ENCODE peak calls at places on chromosomes 3 and 15, in nine cellular contexts. H, B, L, S, F, A, E, J and Q are unnamed samples.

GRCh38 chr15:95591886-95592285 is 738.6 kb upstream of the NR2F2 start:
- DNase-seq in A (no peak), E (no peak), L (no peak), J (no peak), H (no peak), S (no peak), B (no peak), F (no peak), Q (no peak)

GRCh38 chr3:76021376-76021775 is 236.0 kb upstream of the ZNF717 start:
- DNase-seq in H (no peak), E (no peak), J (peak), L (no peak), S (no peak), F (no peak), A (no peak), B (no peak), Q (no peak)

GRCh38 chr15:98776607-98777281 is 128.4 kb downstream of the IGF1R start:
- DNase-seq in A (no peak), F (peak), B (peak), L (no peak), S (no peak), E (no peak), H (peak), J (no peak), Q (no peak)

GRCh38 chr15:85792872-85793621 is 1.7 kb downstream of the KLHL25 start:
- DNase-seq in S (no peak), E (no peak), L (no peak), H (no peak), J (peak), B (no peak), F (no peak), A (no peak), Q (no peak)

GRCh38 chr15:90083954-90084607 is 18.2 kb downstream of the IDH2 start:
- DNase-seq in E (no peak), H (no peak), J (no peak), F (no peak), S (no peak), A (no peak), B (no peak), L (no peak), Q (no peak)

GRCh38 chr15:70602281-70602680 is 161.1 kb downstream of the UACA start:
- DNase-seq in S (no peak), L (no peak), E (no peak), F (no peak), H (no peak), B (no peak), J (no peak), A (no peak), Q (no peak)

GRCh38 chr3:29186131-29186599 is 94.7 kb upstream of the RBMS3 start:
- DNase-seq in L (peak), H (peak), A (no peak), F (no peak), B (no peak), E (no peak), J (peak), S (no peak), Q (no peak)

GRCh38 chr15:58962136-58962535 is 25.3 kb upstream of the RNF111 start:
- DNase-seq in J (no peak), H (no peak), E (no peak), B (no peak), F (no peak), A (no peak), L (no peak), S (no peak), Q (no peak)

GRCh38 chr3:86937306-86937791 is 53.6 kb downstream of the VGLL3 start:
- DNase-seq in S (no peak), E (no peak), B (no peak), H (peak), J (peak), A (no peak), F (no peak), L (peak), Q (no peak)

GRCh38 chr3:69791111-69791510 is 51.8 kb downstream of the MITF start:
- DNase-seq in B (no peak), S (no peak), L (peak), E (no peak), J (peak), H (peak), A (peak), F (no peak), Q (no peak)

GRCh38 chr3:95923496-95924210 is 890.7 kb upstream of the EPHA6 start:
- DNase-seq in J (peak), B (peak), L (peak), A (no peak), E (no peak), H (peak), S (no peak), F (no peak), Q (peak)

GRCh38 chr3:20055020-20055775 is 15.0 kb downstream of the KAT2B start:
- DNase-seq in B (no peak), L (no peak), J (no peak), H (no peak), A (no peak), F (no peak), S (no peak), E (no peak), Q (no peak)

GRCh38 chr3:24343084-24343783 is 151.4 kb downstream of the THRB start:
- DNase-seq in L (peak), A (no peak), F (no peak), H (peak), B (no peak), E (no peak), J (peak), S (no peak), Q (no peak)

GRCh38 chr15:38084289-38084688 is 149.8 kb downstream of the TMCO5A start:
- DNase-seq in A (no peak), E (no peak), J (peak), F (peak), S (no peak), H (peak), B (peak), L (peak), Q (no peak)

GRCh38 chr15:68299436-68299835 is 21.9 kb downstream of the FEM1B start:
- DNase-seq in L (no peak), A (no peak), H (no peak), S (no peak), B (no peak), J (no peak), E (no peak), F (no peak), Q (no peak)

GRCh38 chr15:63531586-63531985 is 27.2 kb downstream of the USP3 start:
- DNase-seq in F (no peak), J (no peak), A (no peak), E (peak), S (no peak), L (no peak), B (no peak), H (no peak), Q (no peak)

GRCh38 chr3:16770792-16771191 is 114.0 kb upstream of the PLCL2 start:
- DNase-seq in H (no peak), A (no peak), F (no peak), B (no peak), J (no peak), S (no peak), L (no peak), E (no peak), Q (no peak)

GRCh38 chr3:13411186-13411860 is 8.8 kb downstream of the NUP210 start:
- DNase-seq in J (no peak), F (no peak), A (no peak), E (no peak), H (no peak), S (no peak), B (no peak), L (no peak), Q (no peak)

GRCh38 chr3:535566-536416 is 339.2 kb downstream of the CHL1 start:
- DNase-seq in L (no peak), F (no peak), S (no peak), A (peak), H (peak), E (no peak), J (no peak), B (no peak), Q (peak)

GRCh38 chr15:79629687-79630086 is 197.6 kb downstream of the MINAR1 start:
- DNase-seq in E (no peak), B (no peak), S (no peak), L (no peak), J (no peak), F (no peak), A (no peak), H (no peak), Q (no peak)

GRCh38 chr3:38588276-38588971 is 61.1 kb downstream of the SCN5A start:
- DNase-seq in A (no peak), J (no peak), E (no peak), L (no peak), B (no peak), F (no peak), S (no peak), H (no peak), Q (no peak)

GRCh38 chr3:43770426-43771103 is 79.8 kb downstream of the ABHD5 start:
- DNase-seq in E (peak), S (no peak), H (peak), A (no peak), L (peak), B (peak), F (no peak), J (peak), Q (peak)

GRCh38 chr3:194536883-194537637 is 50.3 kb upstream of the ATP13A3 start:
- DNase-seq in H (no peak), F (no peak), J (peak), S (peak), E (no peak), A (no peak), B (peak), L (peak), Q (no peak)

GRCh38 chr3:141561426-141562034 is 74.7 kb downstream of the RASA2 start:
- DNase-seq in B (peak), S (peak), L (peak), H (peak), F (peak), E (no peak), J (peak), A (no peak), Q (no peak)

GRCh38 chr15:55530861-55531313 is 22.9 kb upstream of the DNAAF4 start:
- DNase-seq in L (peak), S (no peak), A (no peak), E (no peak), J (peak), H (peak), B (no peak), F (no peak), Q (no peak)

GRCh38 chr3:178002113-178002512 is 534.1 kb upstream of the KCNMB2 start:
- DNase-seq in F (no peak), E (no peak), J (no peak), L (no peak), A (no peak), B (no peak), H (no peak), S (no peak), Q (no peak)

GRCh38 chr3:71425491-71426071 is 157.9 kb downstream of the FOXP1 start:
- DNase-seq in H (peak), E (no peak), B (no peak), F (no peak), J (peak), A (no peak), L (no peak), S (no peak), Q (peak)

GRCh38 chr3:130459944-130460343 is 57.0 kb upstream of the COL6A6 start:
- DNase-seq in B (no peak), J (no peak), F (no peak), L (no peak), H (no peak), A (no peak), S (no peak), E (no peak), Q (no peak)